ENCODE peak calls at places on chromosomes 1 and 21, in six cellular contexts. Y is GM23338, N is endodermal cell, I is neuronal stem cell, B is breast epithelium, W is adrenal gland. V is an unnamed sample. For H3K4me1, the result is how much of the 10 kb centered on the place peaks cover.

GRCh38 chr21:9837946-9838801 is 683.2 kb upstream of the TPTE start:
- DNase-seq in Y (no peak), N (no peak), I (no peak), B (no peak), W (no peak), V (no peak)

GRCh38 chr1:112686417-112686816 is 12.0 kb downstream of the MOV10 start:
- DNase-seq in Y (no peak), N (no peak), I (no peak), B (no peak), W (no peak), V (no peak)

GRCh38 chr21:15311510-15311909 is 246.7 kb upstream of the NRIP1 start:
- DNase-seq in Y (no peak), N (no peak), I (no peak), B (no peak), W (no peak), V (no peak)

GRCh38 chr21:36661511-36662309 is 37.2 kb upstream of the SIM2 start:
- DNase-seq in Y (peak), N (peak), I (no peak), B (no peak), W (peak), V (peak)

GRCh38 chr1:78005755-78006154 is 1.0 kb downstream of the DNAJB4 start:
- DNase-seq in Y (no peak), N (no peak), I (no peak), B (no peak), W (peak), V (peak)

GRCh38 chr1:168945870-168946269 is 160.6 kb upstream of the ATP1B1 start:
- DNase-seq in Y (no peak), N (no peak), I (no peak), B (no peak), W (peak), V (peak)

GRCh38 chr1:6108937-6109636 is 63.4 kb downstream of the KCNAB2 start:
- DNase-seq in Y (peak), N (peak), I (no peak), B (no peak), W (no peak), V (peak)

GRCh38 chr1:197911857-197912696 is 5.1 kb upstream of the LHX9 start:
- DNase-seq in Y (peak), N (peak), I (peak), B (no peak), W (no peak), V (no peak)

GRCh38 chr1:56326056-56326455 is 253.3 kb downstream of the PLPP3 start:
- DNase-seq in Y (no peak), N (no peak), I (no peak), B (no peak), W (no peak), V (no peak)

GRCh38 chr1:236063919-236064673 is 794 bp downstream of the NID1 start:
- DNase-seq in Y (peak), N (peak), I (peak), B (peak), W (peak), V (peak)

GRCh38 chr1:236064674-236065508 is at the start of gene NID1:
- DNase-seq in Y (peak), N (peak), I (peak), B (peak), W (peak), V (peak)

GRCh38 chr1:236066054-236066453 is 1.2 kb upstream of the NID1 start:
- DNase-seq in Y (no peak), N (no peak), I (no peak), B (no peak), W (peak), V (peak)

GRCh38 chr1:236065509-236066005 is 667 bp upstream of the NID1 start:
- DNase-seq in Y (peak), N (peak), I (no peak), B (no peak), W (no peak), V (no peak)

DNA sequence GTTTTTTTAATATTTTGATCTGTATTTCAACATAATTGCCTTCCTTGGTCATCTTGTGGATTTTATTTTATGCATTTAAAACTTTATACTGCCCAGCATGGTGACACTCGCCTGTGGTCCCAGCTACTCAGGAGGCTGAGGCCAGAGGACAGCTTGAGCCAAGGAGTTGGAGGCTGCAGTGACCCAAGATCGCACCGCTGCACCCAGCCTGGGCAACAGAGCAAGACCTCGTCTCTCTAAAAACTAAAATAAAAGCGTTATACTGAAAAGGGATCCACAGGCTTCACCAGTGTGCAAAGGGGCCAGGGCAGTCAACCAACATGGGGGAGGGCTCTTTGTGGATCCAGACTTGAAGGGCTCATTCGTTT is 1.4 kb downstream of the NID1 start:
- DNase-seq in Y (no peak), N (no peak), I (no peak), B (no peak), W (no peak), V (no peak)
- H3K4me3 ChIP-seq in Y (peak), N (peak), I (peak), B (peak), W (peak), V (peak)

GRCh38 chr1:205313681-205314308 is 7.8 kb downstream of the NUAK2 start:
- DNase-seq in Y (peak), N (peak), I (peak), B (no peak), W (peak), V (peak)
- H3K4me1 ChIP-seq in Y (half or more), N (under half), I (half or more), B (under half), W (half or more), V (under half)

GRCh38 chr1:201740609-201741231 is 88.2 kb upstream of the IPO9 start:
- DNase-seq in Y (peak), N (peak), I (no peak), B (no peak), W (no peak), V (peak)

GRCh38 chr1:201742955-201743805 is 85.8 kb upstream of the IPO9 start:
- DNase-seq in Y (no peak), N (no peak), I (no peak), B (no peak), W (no peak), V (no peak)

GRCh38 chr1:201742476-201742875 is 86.5 kb upstream of the IPO9 start:
- DNase-seq in Y (no peak), N (no peak), I (no peak), B (no peak), W (no peak), V (peak)

GRCh38 chr1:201740086-201740541 is 88.8 kb upstream of the IPO9 start:
- DNase-seq in Y (peak), N (peak), I (no peak), B (no peak), W (no peak), V (no peak)

GRCh38 chr1:201741763-201742342 is 87.1 kb upstream of the IPO9 start:
- DNase-seq in Y (no peak), N (no peak), I (no peak), B (no peak), W (no peak), V (no peak)
- H3K27ac ChIP-seq in Y (no peak), N (no peak), I (peak), B (no peak), W (no peak), V (peak)

GRCh38 chr1:2180297-2181245 is 14.0 kb downstream of the FAAP20 start:
- DNase-seq in Y (no peak), N (no peak), I (no peak), B (no peak), W (no peak), V (no peak)
- H3K4me3 ChIP-seq in Y (no peak), N (no peak), I (no peak), B (no peak), W (no peak), V (no peak)

DNA sequence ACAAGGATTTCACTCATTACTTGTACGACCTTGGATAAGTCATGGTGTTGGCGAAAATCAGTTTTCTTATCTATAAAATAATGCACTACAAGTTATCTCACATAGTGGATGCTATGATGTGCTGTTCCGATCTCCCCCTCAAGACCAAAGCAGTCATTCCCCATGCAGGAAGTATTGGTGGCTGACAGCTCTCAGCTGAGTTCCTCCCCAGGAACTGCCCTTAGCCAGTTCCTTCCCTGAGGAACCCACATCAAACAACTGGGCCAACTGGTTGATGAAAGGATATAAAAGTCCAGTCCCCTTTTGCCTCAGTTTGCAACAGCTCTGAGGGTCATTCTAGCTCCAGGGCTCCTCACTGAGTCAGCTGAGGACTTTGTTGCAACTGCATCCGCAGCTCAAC is 16.0 kb upstream of the SLAMF1 start:
- DNase-seq in Y (no peak), N (no peak), I (no peak), B (no peak), W (no peak), V (no peak)
- H3K4me1 ChIP-seq in Y (under half), N (under half), I (under half), B (under half), W (under half), V (under half)

DNA sequence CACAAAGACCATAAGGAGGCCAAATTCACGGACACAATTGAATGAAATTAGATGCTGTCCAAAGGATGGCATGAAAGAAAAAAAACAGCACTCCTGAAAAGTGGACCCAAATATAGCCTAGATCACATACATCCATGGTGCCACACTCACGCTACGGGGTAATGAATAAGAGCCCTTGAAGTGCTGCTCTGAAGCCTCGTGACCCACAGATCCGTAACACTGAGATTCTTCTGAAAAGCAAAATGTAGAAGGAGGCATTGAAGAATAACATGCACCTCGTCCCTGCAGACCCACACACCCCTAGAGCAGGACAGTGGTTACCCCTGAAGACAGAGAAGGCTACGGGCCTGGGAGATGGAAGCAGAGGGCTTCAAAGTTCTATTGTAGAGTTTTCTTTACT is 3.9 kb upstream of the ITGB2 start:
- DNase-seq in Y (no peak), N (peak), I (no peak), B (no peak), W (no peak), V (no peak)
- H3K27ac ChIP-seq in Y (no peak), N (no peak), I (no peak), B (peak), W (no peak), V (no peak)

V was measured in cardiac muscle cell.